ENCODE peak calls at places on chromosomes 16 and 17, in nine cellular contexts. One of them, this sample, is unnamed.

GRCh38 chr17:63954402-63955063 is 18.2 kb downstream of the SCN4A start:
- DNase-seq in upper lobe of right lung: no peak
- DNase-seq in cardiac fibroblast: no peak
- DNase-seq in BE2C: no peak
- DNase-seq in gastrocnemius medialis: peak
- DNase-seq in omental fat pad: no peak
- DNase-seq in RWPE2: no peak
- DNase-seq in AG10803: no peak
- DNase-seq in neural progenitor cell: no peak
- DNase-seq in this sample: no peak

GRCh38 chr17:74239169-74239568 is 25.8 kb downstream of the TTYH2 start:
- DNase-seq in gastrocnemius medialis: no peak
- DNase-seq in neural progenitor cell: no peak
- DNase-seq in omental fat pad: peak
- DNase-seq in upper lobe of right lung: no peak
- DNase-seq in RWPE2: peak
- DNase-seq in BE2C: no peak
- DNase-seq in AG10803: no peak
- DNase-seq in cardiac fibroblast: peak
- DNase-seq in this sample: no peak

GRCh38 chr17:9230346-9230745 is 209.0 kb downstream of the NTN1 start:
- DNase-seq in AG10803: peak
- DNase-seq in neural progenitor cell: no peak
- DNase-seq in omental fat pad: no peak
- DNase-seq in upper lobe of right lung: no peak
- DNase-seq in cardiac fibroblast: peak
- DNase-seq in RWPE2: no peak
- DNase-seq in BE2C: no peak
- DNase-seq in gastrocnemius medialis: no peak
- DNase-seq in this sample: no peak

GRCh38 chr17:77726549-77726957 is 231.9 kb upstream of the TNRC6C start:
- DNase-seq in cardiac fibroblast: no peak
- DNase-seq in RWPE2: no peak
- DNase-seq in upper lobe of right lung: no peak
- DNase-seq in AG10803: no peak
- DNase-seq in BE2C: no peak
- DNase-seq in neural progenitor cell: no peak
- DNase-seq in omental fat pad: no peak
- DNase-seq in gastrocnemius medialis: no peak
- DNase-seq in this sample: no peak

GRCh38 chr17:42288078-42288984 is at the start of gene STAT5A:
- DNase-seq in RWPE2: peak
- DNase-seq in cardiac fibroblast: peak
- DNase-seq in upper lobe of right lung: peak
- DNase-seq in AG10803: peak
- DNase-seq in omental fat pad: peak
- DNase-seq in BE2C: peak
- DNase-seq in neural progenitor cell: peak
- DNase-seq in gastrocnemius medialis: peak
- DNase-seq in this sample: peak

GRCh38 chr17:82984751-82985435 is 94.5 kb upstream of the METRNL start:
- DNase-seq in neural progenitor cell: no peak
- DNase-seq in cardiac fibroblast: no peak
- DNase-seq in AG10803: no peak
- DNase-seq in omental fat pad: no peak
- DNase-seq in RWPE2: no peak
- DNase-seq in BE2C: no peak
- DNase-seq in gastrocnemius medialis: no peak
- DNase-seq in upper lobe of right lung: peak
- DNase-seq in this sample: no peak

GRCh38 chr16:89473791-89474414 is 16.5 kb downstream of the ANKRD11 start:
- DNase-seq in omental fat pad: no peak
- DNase-seq in cardiac fibroblast: peak
- DNase-seq in gastrocnemius medialis: no peak
- DNase-seq in upper lobe of right lung: no peak
- DNase-seq in AG10803: peak
- DNase-seq in BE2C: no peak
- DNase-seq in neural progenitor cell: no peak
- DNase-seq in RWPE2: no peak
- DNase-seq in this sample: peak

GRCh38 chr17:28878158-28878910 is 19.2 kb downstream of the FLOT2 start:
- DNase-seq in RWPE2: no peak
- DNase-seq in upper lobe of right lung: no peak
- DNase-seq in AG10803: no peak
- DNase-seq in BE2C: no peak
- DNase-seq in neural progenitor cell: no peak
- DNase-seq in gastrocnemius medialis: no peak
- DNase-seq in omental fat pad: no peak
- DNase-seq in cardiac fibroblast: peak
- DNase-seq in this sample: no peak

GRCh38 chr17:15273141-15273793 is 8.1 kb upstream of the PMP22 start:
- DNase-seq in gastrocnemius medialis: no peak
- DNase-seq in AG10803: peak
- DNase-seq in upper lobe of right lung: no peak
- DNase-seq in RWPE2: no peak
- DNase-seq in neural progenitor cell: no peak
- DNase-seq in cardiac fibroblast: peak
- DNase-seq in BE2C: no peak
- DNase-seq in omental fat pad: no peak
- DNase-seq in this sample: peak

GRCh38 chr17:4899341-4900230 is at the start of gene C17orf107:
- DNase-seq in omental fat pad: peak
- DNase-seq in gastrocnemius medialis: no peak
- DNase-seq in BE2C: no peak
- DNase-seq in neural progenitor cell: peak
- DNase-seq in cardiac fibroblast: peak
- DNase-seq in AG10803: peak
- DNase-seq in RWPE2: no peak
- DNase-seq in upper lobe of right lung: peak
- DNase-seq in this sample: peak

GRCh38 chr16:592518-593306 is 2.8 kb downstream of the RAB40C start:
- DNase-seq in neural progenitor cell: no peak
- DNase-seq in omental fat pad: no peak
- DNase-seq in RWPE2: peak
- DNase-seq in AG10803: peak
- DNase-seq in cardiac fibroblast: peak
- DNase-seq in gastrocnemius medialis: peak
- DNase-seq in upper lobe of right lung: peak
- DNase-seq in BE2C: no peak
- DNase-seq in this sample: no peak

GRCh38 chr17:4986403-4986802 is 1.1 kb downstream of the CAMTA2 start:
- DNase-seq in AG10803: no peak
- DNase-seq in neural progenitor cell: no peak
- DNase-seq in cardiac fibroblast: peak
- DNase-seq in BE2C: no peak
- DNase-seq in upper lobe of right lung: no peak
- DNase-seq in RWPE2: no peak
- DNase-seq in omental fat pad: no peak
- DNase-seq in gastrocnemius medialis: no peak
- DNase-seq in this sample: no peak

GRCh38 chr17:77025781-77026180 is 115.0 kb upstream of the SEC14L1 start:
- DNase-seq in AG10803: no peak
- DNase-seq in upper lobe of right lung: no peak
- DNase-seq in RWPE2: no peak
- DNase-seq in cardiac fibroblast: no peak
- DNase-seq in neural progenitor cell: no peak
- DNase-seq in gastrocnemius medialis: no peak
- DNase-seq in omental fat pad: no peak
- DNase-seq in BE2C: no peak
- DNase-seq in this sample: no peak

GRCh38 chr17:15502315-15503112 is 35.1 kb upstream of the CDRT4 start:
- DNase-seq in BE2C: peak
- DNase-seq in neural progenitor cell: peak
- DNase-seq in cardiac fibroblast: peak
- DNase-seq in upper lobe of right lung: peak
- DNase-seq in AG10803: peak
- DNase-seq in gastrocnemius medialis: peak
- DNase-seq in omental fat pad: peak
- DNase-seq in RWPE2: no peak
- DNase-seq in this sample: peak

GRCh38 chr17:49363251-49363650 is 1.2 kb upstream of the ZNF652 start:
- DNase-seq in RWPE2: no peak
- DNase-seq in gastrocnemius medialis: no peak
- DNase-seq in upper lobe of right lung: no peak
- DNase-seq in BE2C: no peak
- DNase-seq in neural progenitor cell: no peak
- DNase-seq in cardiac fibroblast: no peak
- DNase-seq in omental fat pad: no peak
- DNase-seq in AG10803: no peak
- DNase-seq in this sample: no peak

GRCh38 chr17:75250009-75250471 is 11.4 kb downstream of the GGA3 start:
- DNase-seq in BE2C: no peak
- DNase-seq in AG10803: peak
- DNase-seq in gastrocnemius medialis: no peak
- DNase-seq in cardiac fibroblast: peak
- DNase-seq in omental fat pad: no peak
- DNase-seq in RWPE2: no peak
- DNase-seq in upper lobe of right lung: no peak
- DNase-seq in neural progenitor cell: no peak
- DNase-seq in this sample: peak

DNA sequence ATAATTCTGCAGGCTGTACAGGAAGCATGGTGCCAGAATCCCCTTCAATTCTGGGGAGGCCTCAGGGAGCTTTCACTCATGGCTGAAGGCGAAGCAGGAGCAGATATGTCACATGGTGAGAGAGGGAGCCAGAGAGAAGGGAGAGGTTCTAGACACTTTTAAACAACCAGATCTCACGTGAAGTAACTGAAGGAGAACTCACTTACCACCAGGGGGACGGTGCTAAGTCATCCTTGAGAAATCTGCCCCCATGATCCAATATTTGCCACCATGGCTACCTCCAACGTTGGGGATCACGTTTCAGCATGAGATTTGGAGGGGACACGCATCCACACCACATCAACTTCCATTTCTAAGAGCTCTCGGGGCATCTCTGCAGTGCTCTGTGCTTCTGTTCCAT is 37.4 kb upstream of the GNA13 start:
- DNase-seq in cardiac fibroblast: no peak
- DNase-seq in RWPE2: peak
- DNase-seq in gastrocnemius medialis: no peak
- DNase-seq in omental fat pad: no peak
- DNase-seq in BE2C: no peak
- DNase-seq in upper lobe of right lung: no peak
- DNase-seq in AG10803: no peak
- DNase-seq in neural progenitor cell: no peak
- DNase-seq in this sample: no peak
- TF ChIP-seq CTCF in cardiac fibroblast: no peak
- TF ChIP-seq CTCF in RWPE2: no peak
- TF ChIP-seq CTCF in gastrocnemius medialis: no peak
- TF ChIP-seq CTCF in omental fat pad: no peak
- TF ChIP-seq CTCF in BE2C: peak
- TF ChIP-seq CTCF in upper lobe of right lung: no peak
- TF ChIP-seq CTCF in AG10803: peak
- TF ChIP-seq CTCF in neural progenitor cell: no peak
- TF ChIP-seq CTCF in this sample: peak

GRCh38 chr16:67397812-67398545 is 4.7 kb upstream of the TPPP3 start:
- DNase-seq in cardiac fibroblast: no peak
- DNase-seq in RWPE2: no peak
- DNase-seq in omental fat pad: no peak
- DNase-seq in neural progenitor cell: no peak
- DNase-seq in BE2C: no peak
- DNase-seq in upper lobe of right lung: no peak
- DNase-seq in AG10803: no peak
- DNase-seq in gastrocnemius medialis: no peak
- DNase-seq in this sample: no peak
- TF ChIP-seq CTCF in cardiac fibroblast: no peak
- TF ChIP-seq CTCF in RWPE2: peak
- TF ChIP-seq CTCF in omental fat pad: no peak
- TF ChIP-seq CTCF in neural progenitor cell: no peak
- TF ChIP-seq CTCF in BE2C: no peak
- TF ChIP-seq CTCF in upper lobe of right lung: no peak
- TF ChIP-seq CTCF in AG10803: no peak
- TF ChIP-seq CTCF in gastrocnemius medialis: no peak
- TF ChIP-seq CTCF in this sample: no peak

GRCh38 chr16:82040296-82040695 is 5.2 kb downstream of the HSD17B2 start:
- DNase-seq in AG10803: no peak
- DNase-seq in neural progenitor cell: no peak
- DNase-seq in RWPE2: no peak
- DNase-seq in gastrocnemius medialis: no peak
- DNase-seq in cardiac fibroblast: no peak
- DNase-seq in upper lobe of right lung: no peak
- DNase-seq in BE2C: no peak
- DNase-seq in omental fat pad: no peak
- DNase-seq in this sample: no peak

GRCh38 chr16:82043680-82044584 is 8.9 kb downstream of the HSD17B2 start:
- DNase-seq in gastrocnemius medialis: no peak
- DNase-seq in upper lobe of right lung: no peak
- DNase-seq in BE2C: no peak
- DNase-seq in AG10803: peak
- DNase-seq in omental fat pad: no peak
- DNase-seq in cardiac fibroblast: peak
- DNase-seq in RWPE2: no peak
- DNase-seq in neural progenitor cell: peak
- DNase-seq in this sample: peak

GRCh38 chr16:82042841-82043240 is 7.8 kb downstream of the HSD17B2 start:
- DNase-seq in cardiac fibroblast: no peak
- DNase-seq in upper lobe of right lung: no peak
- DNase-seq in AG10803: peak
- DNase-seq in gastrocnemius medialis: no peak
- DNase-seq in neural progenitor cell: no peak
- DNase-seq in RWPE2: no peak
- DNase-seq in omental fat pad: no peak
- DNase-seq in BE2C: no peak
- DNase-seq in this sample: no peak

GRCh38 chr16:82041542-82041941 is 6.5 kb downstream of the HSD17B2 start:
- DNase-seq in BE2C: no peak
- DNase-seq in upper lobe of right lung: no peak
- DNase-seq in AG10803: no peak
- DNase-seq in gastrocnemius medialis: no peak
- DNase-seq in neural progenitor cell: no peak
- DNase-seq in cardiac fibroblast: no peak
- DNase-seq in RWPE2: no peak
- DNase-seq in omental fat pad: no peak
- DNase-seq in this sample: no peak

DNA sequence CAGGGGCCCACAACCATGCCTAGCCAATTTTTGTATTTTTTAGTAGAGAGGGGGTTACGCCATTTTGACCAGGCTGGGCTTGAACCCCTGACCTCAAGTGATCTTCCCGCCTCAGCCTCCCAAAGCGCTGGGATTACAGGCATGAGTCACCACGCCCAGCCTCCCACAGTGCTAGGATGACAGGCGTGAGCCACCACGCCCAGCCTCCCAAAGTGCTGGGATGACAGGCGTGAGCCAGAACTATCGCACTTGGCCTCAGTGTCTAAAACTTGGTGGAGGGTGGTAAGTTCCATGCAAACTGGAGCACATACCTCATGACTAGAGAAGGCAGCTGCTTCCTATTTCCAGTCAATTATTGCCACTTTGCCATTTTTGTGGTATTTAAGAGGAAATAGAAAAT is 7.1 kb downstream of the HSD17B2 start:
- DNase-seq in cardiac fibroblast: no peak
- DNase-seq in omental fat pad: no peak
- DNase-seq in RWPE2: no peak
- DNase-seq in upper lobe of right lung: no peak
- DNase-seq in neural progenitor cell: no peak
- DNase-seq in gastrocnemius medialis: no peak
- DNase-seq in AG10803: peak
- DNase-seq in BE2C: no peak
- DNase-seq in this sample: no peak
- TF ChIP-seq CTCF in cardiac fibroblast: no peak
- TF ChIP-seq CTCF in omental fat pad: no peak
- TF ChIP-seq CTCF in RWPE2: no peak
- TF ChIP-seq CTCF in upper lobe of right lung: no peak
- TF ChIP-seq CTCF in neural progenitor cell: no peak
- TF ChIP-seq CTCF in gastrocnemius medialis: no peak
- TF ChIP-seq CTCF in AG10803: no peak
- TF ChIP-seq CTCF in BE2C: no peak
- TF ChIP-seq CTCF in this sample: no peak

GRCh38 chr17:6276711-6277110 is 158.2 kb downstream of the AIPL1 start:
- DNase-seq in gastrocnemius medialis: no peak
- DNase-seq in neural progenitor cell: peak
- DNase-seq in BE2C: no peak
- DNase-seq in RWPE2: no peak
- DNase-seq in cardiac fibroblast: no peak
- DNase-seq in omental fat pad: no peak
- DNase-seq in AG10803: no peak
- DNase-seq in upper lobe of right lung: no peak
- DNase-seq in this sample: no peak
- TF ChIP-seq CTCF in gastrocnemius medialis: no peak
- TF ChIP-seq CTCF in neural progenitor cell: peak
- TF ChIP-seq CTCF in BE2C: no peak
- TF ChIP-seq CTCF in RWPE2: no peak
- TF ChIP-seq CTCF in cardiac fibroblast: no peak
- TF ChIP-seq CTCF in omental fat pad: no peak
- TF ChIP-seq CTCF in AG10803: no peak
- TF ChIP-seq CTCF in upper lobe of right lung: no peak
- TF ChIP-seq CTCF in this sample: no peak

This sample was measured in brain microvascular endothelial cell.